ENCODE peak calls at places on chromosomes 6 and 20, in four cellular contexts. B is heart right ventricle, P is GM23338, D is LNCaP clone FGC. M is an unnamed sample.

GRCh38 chr20:3413393-3413889 is 6.0 kb upstream of the DNAAF9 start:
- DNase-seq in B (no peak), P (no peak), D (no peak), M (no peak)

GRCh38 chr6:13561624-13562267 is 12.7 kb upstream of the SIRT5 start:
- DNase-seq in B (no peak), P (no peak), D (no peak), M (no peak)

GRCh38 chr6:77653817-77654216 is 978 bp downstream of the MEI4 start:
- DNase-seq in B (no peak), P (no peak), D (peak), M (no peak)

GRCh38 chr6:145349950-145350510 is 385.3 kb downstream of the EPM2A start:
- DNase-seq in B (no peak), P (no peak), D (no peak), M (no peak)

GRCh38 chr20:49758781-49759180 is 45.1 kb upstream of the B4GALT5 start:
- DNase-seq in B (no peak), P (peak), D (no peak), M (no peak)

GRCh38 chr6:170134077-170135040 is 156.5 kb downstream of the DLL1 start:
- DNase-seq in B (peak), P (no peak), D (no peak), M (no peak)

GRCh38 chr6:71510057-71510713 is 221.6 kb downstream of the OGFRL1 start:
- DNase-seq in B (peak), P (peak), D (peak), M (peak)

GRCh38 chr6:7196019-7196402 is 88.2 kb downstream of the RREB1 start:
- DNase-seq in B (no peak), P (no peak), D (no peak), M (no peak)

GRCh38 chr6:32554269-32554919 is 24.3 kb upstream of the HLA-DRB5 start:
- DNase-seq in B (no peak), P (no peak), D (no peak), M (no peak)

GRCh38 chr20:61434361-61434781 is 182.3 kb downstream of the CDH4 start:
- DNase-seq in B (no peak), P (no peak), D (no peak), M (peak)

GRCh38 chr6:38638941-38639497 is 710 bp downstream of the BTBD9 start:
- DNase-seq in B (no peak), P (peak), D (no peak), M (peak)

GRCh38 chr6:34618430-34619182 is 62.5 kb upstream of the SPDEF start:
- DNase-seq in B (no peak), P (no peak), D (no peak), M (no peak)

GRCh38 chr6:24464253-24465038 is 24.9 kb downstream of the GPLD1 start:
- DNase-seq in B (no peak), P (no peak), D (no peak), M (no peak)

GRCh38 chr6:152695317-152696043 is 2.2 kb upstream of the MYCT1 start:
- DNase-seq in B (no peak), P (no peak), D (no peak), M (no peak)

DNA sequence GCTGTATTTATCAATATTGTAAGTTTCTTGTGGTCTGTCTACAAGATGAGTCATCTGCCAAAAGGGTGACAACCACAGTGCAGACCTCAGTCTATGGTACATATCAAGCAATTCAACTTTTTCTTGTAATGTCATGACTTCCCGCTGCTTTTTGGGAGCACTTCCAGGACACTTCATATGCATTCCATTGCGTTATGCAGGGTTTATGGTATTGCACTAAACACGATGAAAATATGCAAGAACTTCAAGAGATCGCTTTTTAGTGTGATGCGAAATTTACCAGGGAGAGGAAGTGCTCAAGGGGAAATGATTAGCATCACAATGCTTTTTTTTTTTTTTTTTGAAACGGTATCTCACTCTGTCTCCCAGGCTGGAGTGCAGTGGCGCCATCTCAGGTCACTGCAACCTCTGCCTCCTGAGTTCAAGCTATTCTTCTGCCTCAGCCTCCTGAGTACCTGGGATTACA is 166.5 kb downstream of the TFAP2A start:
- DNase-seq in B (no peak), P (peak), D (no peak), M (no peak)
- TF ChIP-seq CTCF in B (no peak), P (peak), D (peak), M (no peak)

DNA sequence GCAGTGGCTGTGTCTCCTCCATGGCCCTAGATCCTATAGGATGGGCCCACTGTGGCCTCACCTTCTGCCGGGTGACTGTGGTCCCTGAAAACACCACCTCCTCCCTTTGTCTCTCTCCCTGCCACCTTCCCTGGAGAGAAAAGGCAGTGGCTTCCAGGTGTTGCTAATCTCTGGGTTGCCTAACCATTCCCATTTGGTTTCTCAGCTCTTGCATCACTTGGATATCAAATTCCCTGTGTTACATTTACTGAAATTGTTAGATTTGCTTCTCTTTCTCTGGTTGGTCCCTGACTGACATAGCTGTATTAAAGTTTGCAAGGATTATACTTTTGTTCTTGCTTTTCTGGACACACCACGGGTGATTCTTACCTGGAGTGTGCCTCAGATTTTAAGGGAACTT is 9.3 kb upstream of the ZFP64 start:
- DNase-seq in B (no peak), P (no peak), D (no peak), M (no peak)
- H3K4me3 ChIP-seq in B (no peak), P (no peak), D (no peak), M (no peak)

DNA sequence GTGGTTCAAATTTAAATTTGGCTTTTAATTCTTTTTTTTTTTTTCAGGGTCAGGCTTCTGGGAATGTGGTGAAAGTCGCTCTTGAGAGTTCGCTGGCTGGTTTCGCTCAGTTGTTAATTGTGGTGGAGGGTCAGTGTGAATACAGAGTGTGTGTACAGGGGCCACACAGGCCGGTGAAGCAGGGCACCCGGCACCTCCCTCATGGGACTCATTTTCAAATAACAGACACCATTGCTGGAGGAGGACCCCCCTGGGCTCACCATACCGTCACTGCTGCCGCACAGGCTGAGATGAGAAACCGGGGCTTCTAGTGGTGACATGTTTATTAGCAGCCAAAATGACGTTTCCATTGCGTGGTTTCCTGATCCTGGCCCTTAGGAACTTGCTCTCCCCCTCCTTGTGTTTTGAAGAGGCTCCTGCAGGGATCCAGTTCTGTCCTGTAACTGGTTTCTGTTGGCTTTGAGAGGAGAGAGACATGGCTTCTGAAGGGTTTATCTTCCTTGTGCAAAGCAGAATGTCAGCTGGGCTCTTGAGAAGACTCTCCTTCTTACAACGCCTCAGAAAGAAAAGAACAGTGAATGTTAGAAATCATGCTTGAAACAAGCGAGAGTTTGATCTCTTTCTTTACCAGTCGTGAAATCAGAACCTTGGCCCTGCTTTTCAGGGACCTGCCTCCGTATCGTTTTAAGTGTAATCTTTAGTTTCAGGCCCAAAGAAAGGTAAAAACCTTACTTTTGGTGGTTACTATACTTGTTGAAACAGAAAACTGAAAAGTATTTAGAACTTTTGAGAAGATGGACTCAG is 37.8 kb downstream of the DUSP22 start:
- DNase-seq in B (no peak), P (peak), D (no peak), M (peak)
- TF ChIP-seq CTCF in B (no peak), P (no peak), D (no peak), M (no peak)

DNA sequence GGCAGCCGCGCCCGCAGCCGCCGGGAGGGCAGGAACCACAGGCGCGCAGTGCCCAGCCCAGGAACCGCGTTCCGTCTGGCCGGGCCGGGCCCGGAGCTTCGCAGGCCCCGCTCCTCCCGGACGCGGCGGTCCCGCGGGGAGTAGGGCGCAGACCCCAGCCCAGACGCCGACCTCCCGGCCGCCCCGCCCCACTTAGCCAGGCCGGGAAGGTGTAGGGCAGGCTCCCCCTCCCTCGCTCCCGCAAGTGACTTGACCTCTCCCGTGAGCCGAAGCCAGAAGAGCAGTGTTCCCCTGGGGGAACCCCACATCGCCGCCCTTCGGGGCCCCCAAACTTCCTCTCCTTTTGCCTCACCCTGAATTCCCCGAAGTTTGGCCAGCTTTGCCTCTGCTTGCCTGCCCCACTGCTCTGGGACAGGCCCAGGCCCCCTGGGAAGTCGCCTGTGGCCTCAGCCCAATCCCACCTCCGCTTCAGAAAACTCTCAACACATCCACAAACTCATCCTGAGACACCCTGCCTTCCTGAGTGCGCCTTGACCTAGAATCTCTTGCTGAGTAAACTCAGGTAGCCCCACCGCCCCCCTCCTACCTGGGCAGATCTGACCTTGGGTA is 490 bp upstream of the NOL4L start:
- DNase-seq in B (no peak), P (peak), D (no peak), M (no peak)
- H3K4me3 ChIP-seq in B (no peak), P (peak), D (no peak), M (peak)

M was measured in fibroblast of villous mesenchyme.